ENCODE peak calls at places on chromosomes 6 and 20, in eight cellular contexts. C is lower lobe of right lung; H is cardiac fibroblast; V is stromal cell of bone marrow; J is KBM-7; P is NAMALWA; O is activated naive CD8-positive, alpha-beta T cell treated with anti-CD3 and anti-CD28 coated beads, Interleukin-2, amount 50 U/mL, for 24 hours; F is stimulated activated effector memory CD8-positive, alpha-beta T cell treated with anti-CD3 and anti-CD28 coated beads, Interleukin-12 subunit alpha, Interleukin-12 subunit beta, amount 100 ng/mL, for 72 hours. X is an unnamed sample.

GRCh38 chr20:32546918-32547752 is 38.0 kb downstream of the NOL4L start:
- DNase-seq in V (no peak), F (no peak), H (no peak), P (no peak), J (no peak), O (no peak), C (no peak), X (no peak)

GRCh38 chr20:63104312-63105181 is 97.8 kb upstream of the BHLHE23 start:
- DNase-seq in C (no peak), H (no peak), J (no peak), O (no peak), V (no peak), F (no peak), P (no peak), X (no peak)

GRCh38 chr6:12714022-12714421 is 2.5 kb upstream of the PHACTR1 start:
- DNase-seq in J (no peak), C (no peak), H (no peak), O (no peak), V (no peak), P (no peak), F (no peak), X (no peak)

GRCh38 chr20:37941332-37941731 is 38.4 kb downstream of the VSTM2L start:
- DNase-seq in F (no peak), V (no peak), P (peak), C (no peak), J (peak), H (no peak), O (no peak), X (no peak)

GRCh38 chr6:2450546-2450945 is 205.1 kb upstream of the GMDS start:
- DNase-seq in J (peak), V (no peak), F (no peak), O (no peak), H (no peak), C (no peak), P (no peak), X (no peak)

GRCh38 chr20:50312682-50313187 is 122.1 kb downstream of the CEBPB start:
- DNase-seq in J (no peak), F (no peak), H (peak), O (no peak), V (peak), C (peak), P (no peak), X (no peak)

GRCh38 chr20:59284470-59284869 is 15.9 kb upstream of the EDN3 start:
- DNase-seq in F (no peak), J (no peak), C (no peak), P (no peak), O (no peak), V (no peak), H (no peak), X (no peak)

GRCh38 chr6:157206359-157206815 is 116.9 kb downstream of the TMEM242 start:
- DNase-seq in F (no peak), P (no peak), J (no peak), H (no peak), V (no peak), C (no peak), O (no peak), X (no peak)

GRCh38 chr6:80528115-80528514 is 421.6 kb downstream of the BCKDHB start:
- DNase-seq in O (no peak), C (no peak), V (no peak), P (no peak), F (no peak), J (no peak), H (peak), X (no peak)

GRCh38 chr6:52055451-52055850 is 32.0 kb downstream of the PKHD1 start:
- DNase-seq in O (no peak), H (no peak), F (no peak), V (no peak), C (no peak), J (no peak), P (no peak), X (no peak)

GRCh38 chr6:54856137-54856536 is 9.6 kb downstream of the FAM83B start:
- DNase-seq in J (no peak), P (no peak), H (no peak), F (no peak), O (no peak), V (no peak), C (no peak), X (no peak)

GRCh38 chr6:105348897-105349296 is 54.0 kb downstream of the PREP start:
- DNase-seq in C (no peak), O (no peak), F (no peak), J (no peak), V (no peak), P (no peak), H (no peak), X (no peak)

GRCh38 chr20:38221041-38221589 is 39.4 kb downstream of the KIAA1755 start:
- DNase-seq in C (peak), F (peak), J (peak), H (peak), V (peak), O (peak), P (peak), X (no peak)

GRCh38 chr6:112563368-112563767 is 216.2 kb downstream of the RFPL4B start:
- DNase-seq in H (peak), F (no peak), V (no peak), O (no peak), P (no peak), J (no peak), C (no peak), X (no peak)

GRCh38 chr6:155419161-155419560 is 36.5 kb downstream of the NOX3 start:
- DNase-seq in P (peak), V (peak), J (no peak), F (no peak), C (no peak), H (peak), O (no peak), X (no peak)

GRCh38 chr6:166830185-166830890 is 126.0 kb downstream of the RNASET2 start:
- DNase-seq in C (no peak), J (peak), O (no peak), V (no peak), P (no peak), H (no peak), F (peak), X (no peak)

GRCh38 chr20:62262064-62262463 is 23.7 kb downstream of the OSBPL2 start:
- DNase-seq in O (no peak), F (no peak), V (no peak), J (no peak), H (no peak), C (no peak), P (no peak), X (no peak)

GRCh38 chr6:140394141-140394540 is 1019.7 kb upstream of the CITED2 start:
- DNase-seq in H (peak), F (no peak), V (no peak), P (no peak), C (no peak), J (no peak), O (no peak), X (no peak)

GRCh38 chr6:138004423-138005287 is 102.6 kb downstream of the PERP start:
- DNase-seq in C (no peak), O (peak), H (peak), P (peak), J (peak), F (no peak), V (peak), X (no peak)

GRCh38 chr6:142367501-142368018 is 65.8 kb downstream of the ADGRG6 start:
- DNase-seq in F (no peak), J (no peak), V (no peak), O (no peak), C (no peak), P (no peak), H (no peak), X (no peak)

GRCh38 chr6:82337688-82338257 is 25.8 kb upstream of the TPBG start:
- DNase-seq in O (no peak), H (no peak), C (no peak), J (no peak), V (no peak), F (no peak), P (no peak), X (no peak)

GRCh38 chr6:57210060-57210459 is 12.0 kb downstream of the RAB23 start:
- DNase-seq in J (no peak), V (no peak), F (no peak), O (no peak), H (no peak), C (no peak), P (no peak), X (no peak)

GRCh38 chr6:131292145-131292938 is 157.1 kb downstream of the AKAP7 start:
- DNase-seq in H (no peak), V (no peak), P (no peak), F (no peak), O (no peak), C (no peak), J (no peak), X (no peak)

GRCh38 chr6:38846844-38847243 is 131.7 kb downstream of the DNAH8 start:
- DNase-seq in C (no peak), P (no peak), V (peak), F (no peak), O (no peak), J (no peak), H (peak), X (peak)

GRCh38 chr6:154656660-154657059 is 76.6 kb upstream of the SCAF8 start:
- DNase-seq in J (no peak), C (no peak), O (no peak), P (no peak), V (no peak), H (no peak), F (no peak), X (no peak)

GRCh38 chr6:147053311-147053921 is 150.8 kb upstream of the STXBP5 start:
- DNase-seq in C (no peak), P (no peak), F (no peak), J (no peak), O (no peak), H (peak), V (peak), X (no peak)

GRCh38 chr20:58870293-58871014 is 17.9 kb downstream of the GNAS start:
- DNase-seq in O (peak), F (no peak), V (no peak), P (peak), C (peak), H (peak), J (peak), X (no peak)

GRCh38 chr20:60137657-60138245 is 179.5 kb downstream of the CDH26 start:
- DNase-seq in F (peak), V (peak), C (no peak), J (peak), P (peak), H (peak), O (peak), X (no peak)

GRCh38 chr6:128727500-128727899 is 155.4 kb upstream of the LAMA2 start:
- DNase-seq in J (no peak), H (no peak), P (no peak), F (no peak), V (no peak), O (no peak), C (no peak), X (no peak)

GRCh38 chr6:34484899-34485298 is 19.0 kb downstream of the PACSIN1 start:
- DNase-seq in V (no peak), O (peak), J (peak), F (peak), C (no peak), H (no peak), P (peak), X (no peak)